ENCODE peak calls at places on chromosomes 7 and 10, in nine cellular contexts. H is osteocyte; S is activated CD8-positive, alpha-beta memory T cell treated with anti-CD3 and anti-CD28 coated beads, Interleukin-2, amount 50 U/mL, for 48 hours; E is adrenal gland; Z is upper lobe of right lung; B is ACHN; I is fibroblast of mammary gland; T is NCI-H460; C is choroid plexus epithelial cell. O is an unnamed sample.
A peak's percentile ranks its signal among the peaks of the same experiment; 100 is the strongest.

GRCh38 chr7:148761499-148762278 is 63.0 kb downstream of the CUL1 start:
- DNase-seq in H (no peak), S (no peak), E (no peak), Z (no peak), B (no peak), I (no peak), T (no peak), C (no peak), O (no peak)

GRCh38 chr7:66503551-66504031 is 125.1 kb upstream of the KCTD7 start:
- DNase-seq in H (no peak), S (no peak), E (peak; percentile 16), Z (peak; percentile 53), B (no peak), I (no peak), T (no peak), C (no peak), O (no peak)

GRCh38 chr7:158077441-158077840 is 510.2 kb downstream of the PTPRN2 start:
- DNase-seq in H (no peak), S (no peak), E (no peak), Z (peak; percentile 46), B (no peak), I (no peak), T (no peak), C (no peak), O (no peak)

GRCh38 chr7:150381096-150381495 is 2.0 kb downstream of the ZNF775 start:
- DNase-seq in H (no peak), S (no peak), E (no peak), Z (peak; percentile 48), B (no peak), I (no peak), T (no peak), C (no peak), O (no peak)

GRCh38 chr7:96709381-96710228 is at the start of gene SEM1:
- DNase-seq in H (peak; percentile 88), S (peak; percentile 80), E (peak; percentile 89), Z (peak; percentile 88), B (peak; percentile 94), I (peak; percentile 86), T (peak; percentile 85), C (peak; percentile 91), O (peak; percentile 88)

GRCh38 chr7:107879400-107880035 is 11.5 kb upstream of the DLD start:
- DNase-seq in H (no peak), S (no peak), E (peak; percentile 35), Z (no peak), B (peak; percentile 79), I (peak; percentile 64), T (peak; percentile 58), C (peak; percentile 81), O (peak; percentile 65)

GRCh38 chr10:81042647-81043046 is 504.9 kb downstream of the SH2D4B start:
- DNase-seq in H (no peak), S (no peak), E (no peak), Z (no peak), B (no peak), I (no peak), T (no peak), C (no peak), O (no peak)

GRCh38 chr10:129626309-129626708 is 159.3 kb downstream of the MGMT start:
- DNase-seq in H (no peak), S (no peak), E (no peak), Z (no peak), B (no peak), I (no peak), T (no peak), C (no peak), O (no peak)

GRCh38 chr7:33873518-33873917 is 31.8 kb upstream of the BMPER start:
- DNase-seq in H (no peak), S (no peak), E (no peak), Z (no peak), B (no peak), I (no peak), T (no peak), C (no peak), O (peak; percentile 21)

GRCh38 chr10:84543948-84544347 is 215.6 kb downstream of the CCSER2 start:
- DNase-seq in H (no peak), S (no peak), E (no peak), Z (no peak), B (no peak), I (peak; percentile 55), T (no peak), C (peak; percentile 35), O (peak; percentile 27)

GRCh38 chr10:30528427-30528782 is 94.4 kb downstream of the MAP3K8 start:
- DNase-seq in H (no peak), S (no peak), E (no peak), Z (no peak), B (no peak), I (no peak), T (no peak), C (no peak), O (no peak)

GRCh38 chr7:88477957-88478356 is 171.3 kb upstream of the STEAP4 start:
- DNase-seq in H (no peak), S (no peak), E (no peak), Z (no peak), B (no peak), I (no peak), T (no peak), C (no peak), O (no peak)

GRCh38 chr7:117085769-117086463 is 132.6 kb downstream of the ST7 start:
- DNase-seq in H (no peak), S (no peak), E (no peak), Z (no peak), B (peak; percentile 13), I (peak; percentile 74), T (no peak), C (peak; percentile 63), O (peak; percentile 59)

GRCh38 chr10:114357591-114357990 is 46.7 kb downstream of the AFAP1L2 start:
- DNase-seq in H (no peak), S (no peak), E (no peak), Z (no peak), B (no peak), I (no peak), T (no peak), C (no peak), O (no peak)

GRCh38 chr10:79052311-79053080 is 16.3 kb upstream of the ZMIZ1 start:
- DNase-seq in H (no peak), S (no peak), E (peak; percentile 49), Z (peak; percentile 68), B (no peak), I (no peak), T (no peak), C (peak; percentile 42), O (peak; percentile 45)

GRCh38 chr7:91397612-91398011 is 133.4 kb downstream of the FZD1 start:
- DNase-seq in H (no peak), S (no peak), E (no peak), Z (no peak), B (no peak), I (no peak), T (no peak), C (no peak), O (no peak)

GRCh38 chr7:825386-825785 is 6.9 kb upstream of the SUN1 start:
- DNase-seq in H (no peak), S (no peak), E (no peak), Z (no peak), B (no peak), I (peak; percentile 71), T (no peak), C (peak; percentile 64), O (no peak)

GRCh38 chr7:135800560-135800959 is 51.9 kb upstream of the FAM180A start:
- DNase-seq in H (no peak), S (no peak), E (no peak), Z (no peak), B (no peak), I (no peak), T (no peak), C (no peak), O (no peak)

GRCh38 chr7:44276571-44277101 is 48.8 kb downstream of the CAMK2B start:
- DNase-seq in H (no peak), S (no peak), E (no peak), Z (peak; percentile 52), B (no peak), I (no peak), T (no peak), C (no peak), O (no peak)

GRCh38 chr10:114911052-114911697 is 26.8 kb upstream of the TRUB1 start:
- DNase-seq in H (no peak), S (no peak), E (no peak), Z (no peak), B (no peak), I (no peak), T (no peak), C (no peak), O (no peak)

GRCh38 chr10:71725998-71726672 is 6.6 kb upstream of the C10orf105 start:
- DNase-seq in H (no peak), S (peak; percentile 88), E (no peak), Z (no peak), B (peak; percentile 50), I (peak; percentile 36), T (peak; percentile 34), C (peak; percentile 62), O (peak; percentile 10)